ENCODE peak calls at places on chromosomes 11 and 22, in six cellular contexts. One of them, this sample, is unnamed.

GRCh38 chr11:15483205-15483604 is 368.5 kb downstream of the INSC start:
- DNase-seq in GM12892: no peak
- DNase-seq in HepG2: no peak
- DNase-seq in GM12878: no peak
- DNase-seq in H1: no peak
- DNase-seq in K562: no peak
- DNase-seq in this sample: no peak

GRCh38 chr11:94574193-94574961 is 7.2 kb downstream of the PIWIL4 start:
- DNase-seq in GM12878: no peak
- DNase-seq in HepG2: no peak
- DNase-seq in K562: no peak
- DNase-seq in GM12892: no peak
- DNase-seq in H1: no peak
- DNase-seq in this sample: no peak

GRCh38 chr22:36334838-36335603 is 52.7 kb downstream of the MYH9 start:
- DNase-seq in GM12878: no peak
- DNase-seq in K562: peak
- DNase-seq in GM12892: no peak
- DNase-seq in HepG2: no peak
- DNase-seq in H1: no peak
- DNase-seq in this sample: no peak

GRCh38 chr11:18065572-18065971 is 19.5 kb upstream of the TPH1 start:
- DNase-seq in K562: no peak
- DNase-seq in GM12892: no peak
- DNase-seq in H1: no peak
- DNase-seq in GM12878: no peak
- DNase-seq in HepG2: no peak
- DNase-seq in this sample: no peak

GRCh38 chr11:61919841-61920631 is 2.7 kb upstream of the RAB3IL1 start:
- DNase-seq in HepG2: no peak
- DNase-seq in GM12878: no peak
- DNase-seq in H1: no peak
- DNase-seq in GM12892: peak
- DNase-seq in K562: peak
- DNase-seq in this sample: no peak

GRCh38 chr11:69138265-69138664 is 17.5 kb upstream of the SMIM38 start:
- DNase-seq in K562: no peak
- DNase-seq in GM12878: no peak
- DNase-seq in H1: no peak
- DNase-seq in HepG2: no peak
- DNase-seq in GM12892: no peak
- DNase-seq in this sample: no peak

GRCh38 chr11:33668468-33668825 is 32.2 kb downstream of the C11orf91 start:
- DNase-seq in GM12878: no peak
- DNase-seq in K562: no peak
- DNase-seq in HepG2: no peak
- DNase-seq in H1: no peak
- DNase-seq in GM12892: no peak
- DNase-seq in this sample: no peak

GRCh38 chr11:61769169-61769920 is 16.9 kb downstream of the MYRF start:
- DNase-seq in HepG2: peak
- DNase-seq in GM12878: no peak
- DNase-seq in GM12892: no peak
- DNase-seq in K562: peak
- DNase-seq in H1: no peak
- DNase-seq in this sample: no peak

GRCh38 chr11:68968306-68969255 is 12.2 kb downstream of the MRGPRD start:
- DNase-seq in GM12892: no peak
- DNase-seq in HepG2: no peak
- DNase-seq in GM12878: no peak
- DNase-seq in H1: no peak
- DNase-seq in K562: no peak
- DNase-seq in this sample: no peak

GRCh38 chr22:21726650-21727049 is 8.9 kb downstream of the YPEL1 start:
- DNase-seq in K562: peak
- DNase-seq in HepG2: peak
- DNase-seq in GM12878: no peak
- DNase-seq in GM12892: peak
- DNase-seq in H1: peak
- DNase-seq in this sample: peak

GRCh38 chr11:87306260-87306861 is 268.6 kb downstream of the TMEM135 start:
- DNase-seq in K562: no peak
- DNase-seq in GM12878: no peak
- DNase-seq in HepG2: no peak
- DNase-seq in GM12892: no peak
- DNase-seq in H1: no peak
- DNase-seq in this sample: no peak

GRCh38 chr11:8867856-8868705 is 42.9 kb upstream of the AKIP1 start:
- DNase-seq in GM12878: no peak
- DNase-seq in K562: no peak
- DNase-seq in HepG2: peak
- DNase-seq in H1: no peak
- DNase-seq in GM12892: no peak
- DNase-seq in this sample: no peak

GRCh38 chr22:30591191-30591587 is 521 bp downstream of the PES1 start:
- DNase-seq in K562: no peak
- DNase-seq in H1: no peak
- DNase-seq in GM12892: no peak
- DNase-seq in GM12878: no peak
- DNase-seq in HepG2: no peak
- DNase-seq in this sample: no peak

GRCh38 chr11:119664063-119664572 is 64.9 kb downstream of the NECTIN1 start:
- DNase-seq in GM12878: no peak
- DNase-seq in HepG2: peak
- DNase-seq in GM12892: no peak
- DNase-seq in K562: no peak
- DNase-seq in H1: no peak
- DNase-seq in this sample: no peak

GRCh38 chr11:40099391-40100169 is 1359.9 kb downstream of the LRRC4C start:
- DNase-seq in GM12878: no peak
- DNase-seq in K562: no peak
- DNase-seq in H1: no peak
- DNase-seq in GM12892: no peak
- DNase-seq in HepG2: no peak
- DNase-seq in this sample: no peak

GRCh38 chr11:19173964-19174638 is 27.7 kb downstream of the CSRP3 start:
- DNase-seq in H1: no peak
- DNase-seq in K562: no peak
- DNase-seq in GM12892: no peak
- DNase-seq in GM12878: no peak
- DNase-seq in HepG2: no peak
- DNase-seq in this sample: no peak

GRCh38 chr22:44795701-44796630 is 43.6 kb downstream of the ARHGAP8 start:
- DNase-seq in GM12878: no peak
- DNase-seq in HepG2: no peak
- DNase-seq in H1: no peak
- DNase-seq in GM12892: no peak
- DNase-seq in K562: no peak
- DNase-seq in this sample: no peak

GRCh38 chr11:120105576-120105975 is 32.3 kb downstream of the TRIM29 start:
- DNase-seq in K562: no peak
- DNase-seq in GM12878: no peak
- DNase-seq in HepG2: no peak
- DNase-seq in GM12892: no peak
- DNase-seq in H1: no peak
- DNase-seq in this sample: no peak

GRCh38 chr11:17906436-17906835 is 106.4 kb downstream of the SERGEF start:
- DNase-seq in HepG2: no peak
- DNase-seq in GM12878: no peak
- DNase-seq in K562: peak
- DNase-seq in H1: peak
- DNase-seq in GM12892: no peak
- DNase-seq in this sample: no peak

GRCh38 chr11:94525933-94526332 is 13.7 kb downstream of the C11orf97 start:
- DNase-seq in H1: no peak
- DNase-seq in K562: no peak
- DNase-seq in GM12892: no peak
- DNase-seq in HepG2: no peak
- DNase-seq in GM12878: no peak
- DNase-seq in this sample: no peak

GRCh38 chr11:95584180-95584579 is 205.4 kb downstream of the FAM76B start:
- DNase-seq in GM12878: no peak
- DNase-seq in GM12892: no peak
- DNase-seq in K562: no peak
- DNase-seq in H1: no peak
- DNase-seq in HepG2: no peak
- DNase-seq in this sample: no peak

GRCh38 chr11:11661356-11662040 is 39.7 kb upstream of the GALNT18 start:
- DNase-seq in GM12892: no peak
- DNase-seq in H1: no peak
- DNase-seq in GM12878: no peak
- DNase-seq in HepG2: no peak
- DNase-seq in K562: no peak
- DNase-seq in this sample: no peak

GRCh38 chr11:36792870-36793541 is 195.0 kb upstream of the RAG2 start:
- DNase-seq in HepG2: no peak
- DNase-seq in GM12892: no peak
- DNase-seq in K562: no peak
- DNase-seq in GM12878: no peak
- DNase-seq in H1: no peak
- DNase-seq in this sample: no peak

GRCh38 chr11:123213307-123213708 is 18.3 kb upstream of the CLMP start:
- DNase-seq in GM12878: no peak
- DNase-seq in H1: no peak
- DNase-seq in HepG2: no peak
- DNase-seq in K562: no peak
- DNase-seq in GM12892: no peak
- DNase-seq in this sample: no peak

DNA sequence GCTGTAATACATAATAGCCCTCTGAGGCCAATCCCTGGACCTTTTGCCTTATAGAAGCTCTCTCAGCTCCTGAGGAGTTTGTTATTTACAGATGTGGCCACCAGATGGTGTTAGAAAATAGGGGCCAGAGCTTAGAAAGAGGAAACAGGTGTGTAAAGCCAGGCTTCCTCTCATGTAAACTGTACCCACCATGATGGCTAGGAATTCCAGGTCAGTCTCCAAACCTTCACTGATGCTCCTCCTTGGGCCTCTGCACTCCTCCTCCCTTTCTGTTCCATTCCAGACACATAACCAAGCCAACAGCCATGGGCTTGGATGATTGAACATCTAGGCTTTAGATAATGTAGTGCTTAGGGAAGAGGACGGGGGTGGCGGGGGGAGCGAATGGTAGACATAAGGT is 39.7 kb downstream of the USP35 start:
- DNase-seq in K562: peak
- DNase-seq in H1: no peak
- DNase-seq in HepG2: peak
- DNase-seq in GM12878: peak
- DNase-seq in GM12892: peak
- DNase-seq in this sample: peak
- TF ChIP-seq TAF1 in K562: no peak
- TF ChIP-seq TAF1 in H1: no peak
- TF ChIP-seq TAF1 in HepG2: no peak
- TF ChIP-seq TAF1 in GM12878: no peak
- TF ChIP-seq TAF1 in GM12892: no peak
- TF ChIP-seq TAF1 in this sample: no peak

GRCh38 chr11:129023968-129024676 is 81.5 kb upstream of the TP53AIP1 start:
- DNase-seq in H1: peak
- DNase-seq in HepG2: no peak
- DNase-seq in K562: no peak
- DNase-seq in GM12892: no peak
- DNase-seq in GM12878: no peak
- DNase-seq in this sample: no peak
- TF ChIP-seq POLR2AphosphoS5 in H1: no peak
- TF ChIP-seq POLR2AphosphoS5 in HepG2: no peak
- TF ChIP-seq POLR2AphosphoS5 in K562: no peak
- TF ChIP-seq POLR2AphosphoS5 in GM12892: no peak
- TF ChIP-seq POLR2AphosphoS5 in GM12878: no peak
- TF ChIP-seq POLR2AphosphoS5 in this sample: no peak

GRCh38 chr11:67436459-67437081 is 912 bp downstream of the PTPRCAP start:
- DNase-seq in GM12878: peak
- DNase-seq in K562: peak
- DNase-seq in GM12892: peak
- DNase-seq in HepG2: no peak
- DNase-seq in H1: peak
- DNase-seq in this sample: peak
- TF ChIP-seq POLR2A in GM12878: peak
- TF ChIP-seq POLR2A in K562: peak
- TF ChIP-seq POLR2A in GM12892: no peak
- TF ChIP-seq POLR2A in HepG2: no peak
- TF ChIP-seq POLR2A in H1: no peak
- TF ChIP-seq POLR2A in this sample: peak

DNA sequence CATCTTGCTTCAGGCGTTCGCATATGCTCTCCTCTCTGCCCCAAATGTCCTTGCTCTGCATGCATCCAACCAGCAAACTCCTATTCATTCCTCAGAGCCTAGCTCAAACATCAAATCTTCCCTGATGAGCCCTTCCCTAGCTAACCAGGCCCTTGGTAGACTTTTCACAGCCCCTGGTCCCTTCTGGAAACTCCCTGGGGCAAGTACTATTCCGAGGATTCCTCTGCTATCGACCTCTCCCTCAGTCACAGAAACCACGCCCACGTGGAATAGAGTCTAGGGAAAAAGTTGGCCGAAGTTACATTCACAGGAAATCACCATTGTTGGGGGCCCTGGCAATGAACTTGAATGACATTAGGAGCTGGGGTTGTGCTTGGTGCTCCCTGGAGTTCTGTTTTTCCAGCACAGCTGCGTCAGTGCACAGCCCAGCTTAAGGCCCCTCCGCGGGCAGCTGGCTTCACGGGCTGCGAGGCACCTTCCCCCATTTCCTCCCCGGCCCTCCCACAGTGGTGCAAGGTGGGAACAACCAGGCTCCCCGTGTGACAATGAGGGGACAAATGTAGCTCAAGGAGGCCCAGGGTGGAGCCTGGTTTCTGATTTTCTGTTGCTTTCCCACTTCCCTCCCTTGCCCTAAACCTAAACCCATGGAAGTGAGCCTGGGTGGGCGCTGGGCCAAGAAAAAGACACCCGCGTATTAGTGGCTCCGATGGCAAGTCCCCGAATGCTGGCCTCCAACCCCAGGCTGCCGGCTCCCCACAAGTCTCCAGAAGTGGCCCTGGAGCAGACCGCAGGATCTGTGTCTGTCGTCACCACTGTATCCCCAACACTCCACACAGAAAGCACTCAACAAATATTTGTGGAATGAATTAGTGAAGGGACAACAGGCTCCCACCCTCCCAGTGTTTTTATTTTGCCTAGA is 4.3 kb upstream of the ATP5MGL start:
- DNase-seq in GM12878: no peak
- DNase-seq in HepG2: no peak
- DNase-seq in K562: no peak
- DNase-seq in H1: no peak
- DNase-seq in GM12892: no peak
- DNase-seq in this sample: no peak
- TF ChIP-seq TAF1 in GM12878: no peak
- TF ChIP-seq TAF1 in HepG2: no peak
- TF ChIP-seq TAF1 in K562: no peak
- TF ChIP-seq TAF1 in H1: no peak
- TF ChIP-seq TAF1 in GM12892: no peak
- TF ChIP-seq TAF1 in this sample: no peak